ENCODE peak calls at places on chromosome 9, in ten cellular contexts. I is CD4-positive, CD25-positive, alpha-beta regulatory T cell; B is GM23248; Z is stomach; A is C1 segment of cervical spinal cord; X is NCI-H524; L is GOT3; V is fibroblast of lung; W is HEK293T; E is SK-N-DZ. D is an unnamed sample.

GRCh38 chr9:88077071-88077617 is 61.1 kb downstream of the SPATA31C2 start:
- DNase-seq in W (no peak), Z (no peak), L (no peak), X (no peak), I (no peak), B (no peak), E (no peak), V (no peak), A (no peak), D (no peak)

GRCh38 chr9:133533878-133534277 is 626 bp upstream of the ADAMTSL2 start:
- DNase-seq in B (peak), A (peak), E (peak), L (no peak), I (no peak), X (peak), Z (no peak), W (no peak), V (no peak), D (no peak)

GRCh38 chr9:13281356-13282016 is 2.0 kb upstream of the MPDZ start:
- DNase-seq in A (no peak), Z (no peak), L (no peak), E (no peak), B (no peak), I (no peak), W (no peak), X (peak), V (peak), D (no peak)

GRCh38 chr9:114787781-114788498 is 17.9 kb downstream of the TNFSF15 start:
- DNase-seq in B (no peak), X (no peak), L (no peak), A (no peak), Z (no peak), I (no peak), E (no peak), W (no peak), V (no peak), D (no peak)

GRCh38 chr9:128615571-128615970 is 41.1 kb downstream of the DYNC2I2 start:
- DNase-seq in E (no peak), X (no peak), W (no peak), A (no peak), Z (no peak), L (no peak), B (no peak), V (no peak), I (no peak), D (no peak)

GRCh38 chr9:22446950-22447606 is 454 bp downstream of the DMRTA1 start:
- DNase-seq in A (peak), V (peak), B (peak), I (no peak), L (no peak), X (peak), Z (peak), W (peak), E (peak), D (no peak)

GRCh38 chr9:133113928-133114351 is 7.1 kb downstream of the RALGDS start:
- DNase-seq in A (peak), E (peak), L (no peak), Z (no peak), B (no peak), I (no peak), W (no peak), X (peak), V (no peak), D (peak)

GRCh38 chr9:8750639-8751041 is 951.1 kb upstream of the DMAC1 start:
- DNase-seq in B (no peak), E (no peak), A (no peak), V (peak), W (no peak), L (no peak), X (no peak), I (no peak), Z (no peak), D (no peak)

GRCh38 chr9:92709954-92710353 is 40.0 kb upstream of the IPPK start:
- DNase-seq in I (no peak), Z (no peak), V (no peak), W (peak), X (no peak), A (no peak), L (no peak), B (no peak), E (no peak), D (no peak)

GRCh38 chr9:130512199-130512598 is 67.2 kb upstream of the FUBP3 start:
- DNase-seq in B (no peak), W (no peak), X (no peak), A (no peak), V (no peak), Z (no peak), E (no peak), L (no peak), I (no peak), D (no peak)

GRCh38 chr9:124017064-124017928 is 5.7 kb downstream of the LHX2 start:
- DNase-seq in A (no peak), B (no peak), I (no peak), Z (no peak), W (no peak), E (no peak), X (no peak), V (no peak), L (no peak), D (no peak)

GRCh38 chr9:86867658-86868313 is 79.5 kb downstream of the GAS1 start:
- DNase-seq in B (no peak), E (no peak), V (no peak), L (no peak), X (peak), Z (peak), A (peak), W (peak), I (no peak), D (no peak)

GRCh38 chr9:132864277-132864676 is 13.8 kb downstream of the AK8 start:
- DNase-seq in Z (no peak), X (no peak), L (no peak), B (no peak), W (no peak), V (no peak), A (no peak), I (no peak), E (no peak), D (no peak)

GRCh38 chr9:37471942-37472679 is 6.9 kb upstream of the ZBTB5 start:
- DNase-seq in X (no peak), L (no peak), B (peak), E (no peak), V (peak), A (no peak), W (peak), Z (no peak), I (no peak), D (no peak)

D was measured in ascending aorta.